ENCODE peak calls at places on chromosome 22, in eight cellular contexts. One of them, this sample, is unnamed.

GRCh38 chr22:43226368-43226979 is 39.5 kb upstream of the TTLL12 start:
- DNase-seq in pancreas: no peak
- DNase-seq in suprapubic skin: no peak
- DNase-seq in tibial nerve: no peak
- DNase-seq in cardiac muscle cell: peak; percentile 54
- DNase-seq in SK-N-SH: peak; percentile 39
- DNase-seq in tibial artery: no peak
- DNase-seq in uterus: no peak
- DNase-seq in this sample: no peak

GRCh38 chr22:45318558-45319318 is 9.0 kb downstream of the FAM118A start:
- DNase-seq in cardiac muscle cell: peak; percentile 66
- DNase-seq in SK-N-SH: no peak
- DNase-seq in tibial artery: no peak
- DNase-seq in uterus: no peak
- DNase-seq in pancreas: no peak
- DNase-seq in suprapubic skin: no peak
- DNase-seq in tibial nerve: peak; percentile 48
- DNase-seq in this sample: no peak

GRCh38 chr22:21680830-21681565 is 15.2 kb downstream of the PPIL2 start:
- DNase-seq in cardiac muscle cell: no peak
- DNase-seq in uterus: no peak
- DNase-seq in SK-N-SH: no peak
- DNase-seq in tibial nerve: no peak
- DNase-seq in pancreas: no peak
- DNase-seq in suprapubic skin: no peak
- DNase-seq in tibial artery: no peak
- DNase-seq in this sample: no peak

GRCh38 chr22:32123657-32124056 is 35.4 kb downstream of the C22orf42 start:
- DNase-seq in tibial artery: no peak
- DNase-seq in SK-N-SH: no peak
- DNase-seq in tibial nerve: no peak
- DNase-seq in uterus: no peak
- DNase-seq in suprapubic skin: no peak
- DNase-seq in cardiac muscle cell: no peak
- DNase-seq in pancreas: no peak
- DNase-seq in this sample: no peak

GRCh38 chr22:16651217-16651616 is 58.6 kb upstream of the CCT8L2 start:
- DNase-seq in uterus: no peak
- DNase-seq in tibial nerve: no peak
- DNase-seq in suprapubic skin: no peak
- DNase-seq in SK-N-SH: no peak
- DNase-seq in tibial artery: no peak
- DNase-seq in pancreas: no peak
- DNase-seq in cardiac muscle cell: no peak
- DNase-seq in this sample: no peak

GRCh38 chr22:43050995-43051394 is 36.0 kb upstream of the PACSIN2 start:
- DNase-seq in tibial artery: no peak
- DNase-seq in pancreas: no peak
- DNase-seq in suprapubic skin: no peak
- DNase-seq in tibial nerve: no peak
- DNase-seq in SK-N-SH: no peak
- DNase-seq in uterus: no peak
- DNase-seq in cardiac muscle cell: no peak
- DNase-seq in this sample: no peak

GRCh38 chr22:48713266-48714205 is 1114.1 kb downstream of the BRD1 start:
- DNase-seq in tibial nerve: no peak
- DNase-seq in pancreas: no peak
- DNase-seq in cardiac muscle cell: no peak
- DNase-seq in tibial artery: peak; percentile 45
- DNase-seq in SK-N-SH: no peak
- DNase-seq in uterus: no peak
- DNase-seq in suprapubic skin: peak; percentile 47
- DNase-seq in this sample: peak; percentile 40

GRCh38 chr22:36191106-36191836 is 10.3 kb downstream of the APOL4 start:
- DNase-seq in suprapubic skin: no peak
- DNase-seq in uterus: no peak
- DNase-seq in tibial nerve: peak; percentile 43
- DNase-seq in pancreas: peak; percentile 37
- DNase-seq in cardiac muscle cell: peak; percentile 28
- DNase-seq in tibial artery: peak; percentile 77
- DNase-seq in SK-N-SH: no peak
- DNase-seq in this sample: no peak

GRCh38 chr22:40156001-40156516 is 21.7 kb upstream of the TNRC6B start:
- DNase-seq in suprapubic skin: no peak
- DNase-seq in tibial nerve: no peak
- DNase-seq in tibial artery: no peak
- DNase-seq in SK-N-SH: no peak
- DNase-seq in cardiac muscle cell: peak; percentile 75
- DNase-seq in pancreas: peak; percentile 73
- DNase-seq in uterus: no peak
- DNase-seq in this sample: peak; percentile 63

GRCh38 chr22:26050079-26050478 is 119.2 kb upstream of the SEZ6L start:
- DNase-seq in SK-N-SH: no peak
- DNase-seq in tibial artery: no peak
- DNase-seq in pancreas: no peak
- DNase-seq in uterus: no peak
- DNase-seq in tibial nerve: no peak
- DNase-seq in cardiac muscle cell: no peak
- DNase-seq in suprapubic skin: no peak
- DNase-seq in this sample: no peak

GRCh38 chr22:50504245-50505211 is 3.0 kb downstream of the LMF2 start:
- DNase-seq in suprapubic skin: peak; percentile 68
- DNase-seq in pancreas: peak; percentile 85
- DNase-seq in SK-N-SH: no peak
- DNase-seq in tibial nerve: no peak
- DNase-seq in cardiac muscle cell: no peak
- DNase-seq in tibial artery: no peak
- DNase-seq in uterus: no peak
- DNase-seq in this sample: peak; percentile 66

GRCh38 chr22:50502628-50503474 is 4.7 kb downstream of the LMF2 start:
- DNase-seq in cardiac muscle cell: no peak
- DNase-seq in SK-N-SH: no peak
- DNase-seq in tibial artery: no peak
- DNase-seq in uterus: no peak
- DNase-seq in suprapubic skin: peak; percentile 64
- DNase-seq in tibial nerve: no peak
- DNase-seq in pancreas: no peak
- DNase-seq in this sample: peak; percentile 63

GRCh38 chr22:50505276-50505775 is 2.2 kb downstream of the LMF2 start:
- DNase-seq in tibial artery: no peak
- DNase-seq in pancreas: no peak
- DNase-seq in cardiac muscle cell: no peak
- DNase-seq in tibial nerve: no peak
- DNase-seq in uterus: no peak
- DNase-seq in SK-N-SH: no peak
- DNase-seq in suprapubic skin: peak; percentile 53
- DNase-seq in this sample: no peak

GRCh38 chr22:50502096-50502495 is 5.4 kb downstream of the LMF2 start:
- DNase-seq in tibial nerve: no peak
- DNase-seq in suprapubic skin: no peak
- DNase-seq in pancreas: no peak
- DNase-seq in tibial artery: no peak
- DNase-seq in cardiac muscle cell: no peak
- DNase-seq in SK-N-SH: no peak
- DNase-seq in uterus: no peak
- DNase-seq in this sample: no peak

DNA sequence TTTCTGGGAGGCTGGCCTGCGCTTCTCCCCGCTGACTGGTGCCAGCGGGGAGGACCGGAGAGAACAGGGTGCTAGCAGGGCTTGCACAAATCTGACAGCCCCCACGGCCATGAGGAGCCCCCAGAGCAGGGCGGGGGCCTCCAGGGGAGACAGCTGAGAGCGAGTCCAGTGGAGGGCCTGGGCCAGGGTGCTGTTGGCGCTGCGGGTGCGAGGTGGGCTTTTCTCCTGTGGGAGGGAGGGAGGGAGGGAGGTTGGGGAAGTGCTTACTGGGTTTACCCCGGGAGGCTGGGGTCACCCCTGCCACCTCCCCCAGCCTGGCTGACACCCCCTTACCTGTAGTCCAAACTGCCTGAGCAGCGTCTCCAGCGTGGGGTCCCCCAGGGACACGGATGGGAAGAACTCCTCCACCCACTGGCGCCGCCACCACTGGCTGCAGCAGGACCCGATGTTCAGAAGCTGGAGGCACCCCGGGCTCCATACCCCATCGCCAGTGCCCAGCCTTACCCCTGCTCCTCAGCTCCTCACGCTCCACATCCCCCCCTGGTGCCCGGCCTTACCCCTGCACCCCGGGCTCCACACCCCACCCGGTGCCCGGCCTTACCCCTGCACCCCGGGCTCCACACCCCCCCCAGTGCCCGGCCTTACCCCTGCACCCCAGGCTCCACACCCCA is 3.9 kb downstream of the LMF2 start:
- DNase-seq in suprapubic skin: peak; percentile 67
- DNase-seq in tibial artery: no peak
- DNase-seq in pancreas: peak; percentile 42
- DNase-seq in cardiac muscle cell: no peak
- DNase-seq in SK-N-SH: no peak
- DNase-seq in uterus: no peak
- DNase-seq in tibial nerve: no peak
- DNase-seq in this sample: peak; percentile 61
- TF ChIP-seq CTCF in suprapubic skin: no peak
- TF ChIP-seq CTCF in tibial artery: no peak
- TF ChIP-seq CTCF in pancreas: no peak
- TF ChIP-seq CTCF in cardiac muscle cell: no peak
- TF ChIP-seq CTCF in SK-N-SH: no peak
- TF ChIP-seq CTCF in uterus: no peak
- TF ChIP-seq CTCF in tibial nerve: no peak
- TF ChIP-seq CTCF in this sample: no peak

GRCh38 chr22:30219668-30220278 is 26.8 kb downstream of the LIF start:
- DNase-seq in uterus: no peak
- DNase-seq in suprapubic skin: no peak
- DNase-seq in tibial artery: no peak
- DNase-seq in cardiac muscle cell: no peak
- DNase-seq in SK-N-SH: no peak
- DNase-seq in pancreas: no peak
- DNase-seq in tibial nerve: no peak
- DNase-seq in this sample: no peak
- H3K27ac ChIP-seq in uterus: no peak overlapping the region
- H3K27ac ChIP-seq in suprapubic skin: no peak overlapping the region
- H3K27ac ChIP-seq in tibial artery: no peak overlapping the region
- H3K27ac ChIP-seq in cardiac muscle cell: no peak overlapping the region
- H3K27ac ChIP-seq in SK-N-SH: no peak overlapping the region
- H3K27ac ChIP-seq in pancreas: no peak overlapping the region
- H3K27ac ChIP-seq in tibial nerve: no peak overlapping the region
- H3K27ac ChIP-seq in this sample: no peak overlapping the region

GRCh38 chr22:20060700-20061480 is 19.2 kb upstream of the DGCR8 start:
- DNase-seq in cardiac muscle cell: no peak
- DNase-seq in pancreas: no peak
- DNase-seq in tibial artery: no peak
- DNase-seq in SK-N-SH: no peak
- DNase-seq in uterus: no peak
- DNase-seq in suprapubic skin: no peak
- DNase-seq in tibial nerve: no peak
- DNase-seq in this sample: no peak
- TF ChIP-seq CTCF in cardiac muscle cell: no peak
- TF ChIP-seq CTCF in pancreas: no peak
- TF ChIP-seq CTCF in tibial artery: no peak
- TF ChIP-seq CTCF in SK-N-SH: peak; percentile 23
- TF ChIP-seq CTCF in uterus: no peak
- TF ChIP-seq CTCF in suprapubic skin: no peak
- TF ChIP-seq CTCF in tibial nerve: no peak
- TF ChIP-seq CTCF in this sample: no peak

DNA sequence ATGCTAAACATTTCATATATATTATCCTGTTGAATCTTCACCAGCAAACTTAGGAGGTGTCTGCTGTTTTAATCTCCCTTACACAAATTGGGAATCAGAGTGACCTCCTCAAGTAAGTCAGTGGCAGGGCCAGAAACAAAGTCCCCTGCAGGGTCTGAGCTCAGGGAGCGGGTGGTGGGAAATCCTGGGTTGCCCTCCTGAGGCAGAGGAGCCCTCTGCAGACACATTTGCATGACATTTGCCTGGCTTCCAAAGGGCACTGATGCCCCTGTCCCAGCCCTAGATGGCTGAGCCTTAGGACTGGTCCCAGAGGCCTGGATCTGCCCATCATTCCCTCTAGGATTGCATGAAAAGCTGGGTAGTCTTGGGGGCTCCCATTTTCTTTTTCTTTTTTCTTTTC is 2.1 kb upstream of the INPP5J start:
- DNase-seq in suprapubic skin: no peak
- DNase-seq in cardiac muscle cell: no peak
- DNase-seq in uterus: no peak
- DNase-seq in pancreas: no peak
- DNase-seq in tibial artery: no peak
- DNase-seq in SK-N-SH: no peak
- DNase-seq in tibial nerve: no peak
- DNase-seq in this sample: no peak
- H3K27ac ChIP-seq in suprapubic skin: no peak overlapping the region
- H3K27ac ChIP-seq in cardiac muscle cell: peak overlapping the region; percentile 91
- H3K27ac ChIP-seq in uterus: no peak overlapping the region
- H3K27ac ChIP-seq in pancreas: no peak overlapping the region
- H3K27ac ChIP-seq in tibial artery: no peak overlapping the region
- H3K27ac ChIP-seq in SK-N-SH: no peak overlapping the region
- H3K27ac ChIP-seq in tibial nerve: no peak overlapping the region
- H3K27ac ChIP-seq in this sample: no peak overlapping the region

DNA sequence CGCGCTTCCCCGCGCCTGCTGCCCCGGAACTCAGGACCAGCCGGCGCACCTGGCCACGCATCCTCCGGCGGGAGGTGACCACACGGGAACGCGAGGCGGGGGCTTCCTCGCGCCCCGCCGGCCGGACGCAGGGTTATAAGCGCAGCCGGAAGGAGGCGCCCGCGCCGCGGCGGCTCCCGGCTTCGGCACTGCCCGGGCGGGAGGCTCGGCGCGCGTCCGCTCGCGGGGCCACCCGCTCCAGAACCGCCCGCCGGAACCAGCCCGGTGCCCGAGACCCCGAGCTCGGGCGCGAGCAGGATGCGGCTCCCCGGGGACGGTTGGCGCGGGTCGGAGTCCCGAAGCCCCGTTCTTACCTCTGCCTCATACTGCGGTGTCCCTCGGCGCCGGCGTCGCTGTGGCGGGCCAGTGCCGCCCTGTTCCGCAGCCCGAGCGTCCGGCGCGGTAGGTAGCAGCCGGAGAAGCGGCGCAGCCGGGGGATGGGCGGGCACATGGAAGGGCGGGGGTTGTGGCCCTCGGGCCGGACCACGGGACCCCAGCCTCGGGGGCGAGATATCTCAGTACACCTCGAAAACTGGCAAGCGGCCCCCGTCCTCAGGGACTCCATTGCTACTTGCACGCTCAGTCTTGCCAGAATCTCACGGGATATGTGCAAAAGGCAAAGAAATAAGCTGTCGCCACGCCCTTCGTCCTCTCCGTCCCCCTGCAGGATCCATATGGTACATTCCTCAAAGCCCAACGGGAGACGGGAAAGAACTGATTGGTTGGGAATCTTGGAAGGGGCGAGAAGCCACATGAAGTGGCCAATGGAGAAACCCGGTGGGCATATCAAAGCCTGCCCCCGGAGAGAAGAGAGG is 23.1 kb downstream of the MICAL3 start:
- DNase-seq in tibial nerve: peak; percentile 87
- DNase-seq in SK-N-SH: peak; percentile 95
- DNase-seq in cardiac muscle cell: peak; percentile 99
- DNase-seq in tibial artery: peak; percentile 92
- DNase-seq in suprapubic skin: peak; percentile 91
- DNase-seq in uterus: peak; percentile 95
- DNase-seq in pancreas: peak; percentile 90
- DNase-seq in this sample: peak; percentile 87
- TF ChIP-seq CTCF in tibial nerve: peak; percentile 46
- TF ChIP-seq CTCF in SK-N-SH: peak; percentile 54
- TF ChIP-seq CTCF in cardiac muscle cell: peak; percentile 40
- TF ChIP-seq CTCF in tibial artery: peak; percentile 51
- TF ChIP-seq CTCF in suprapubic skin: peak; percentile 8
- TF ChIP-seq CTCF in uterus: peak; percentile 47
- TF ChIP-seq CTCF in pancreas: peak; percentile 12
- TF ChIP-seq CTCF in this sample: peak; percentile 82

This sample was measured in RWPE2.